ENCODE peak calls at places on chromosomes 2 and 18, in seven cellular contexts. K is D341Med; R is naive thymus-derived CD8-positive, alpha-beta T cell; H is GM04503; Y is stimulated activated CD4-positive, alpha-beta T cell treated with anti-CD3 and anti-CD28 coated beads, Interleukin-12 subunit alpha, Interleukin-12 subunit beta, amount 100 ng/mL, for 48 hours; F is ACHN; O is effector memory CD8-positive, alpha-beta T cell. N is an unnamed sample.

GRCh38 chr2:175687465-175687864 is 314.6 kb downstream of the LNPK start:
- DNase-seq in R (no peak), H (no peak), O (no peak), F (no peak), Y (no peak), K (no peak), N (no peak)

GRCh38 chr2:6401301-6401700 is 464.4 kb downstream of the CMPK2 start:
- DNase-seq in O (no peak), F (no peak), K (no peak), H (no peak), R (no peak), Y (no peak), N (no peak)

GRCh38 chr18:10727477-10727876 is 201.7 kb downstream of the NAPG start:
- DNase-seq in H (no peak), K (no peak), R (no peak), F (no peak), Y (no peak), O (no peak), N (no peak)

GRCh38 chr2:101140237-101140636 is 10.9 kb downstream of the TBC1D8 start:
- DNase-seq in F (no peak), O (no peak), R (no peak), Y (no peak), H (no peak), K (no peak), N (no peak)

GRCh38 chr2:27799646-27800010 is 28.1 kb downstream of the MRPL33 start:
- DNase-seq in F (no peak), R (no peak), O (no peak), H (no peak), K (no peak), Y (no peak), N (no peak)

GRCh38 chr2:239137165-239137889 is 263.5 kb downstream of the HDAC4 start:
- DNase-seq in Y (no peak), K (no peak), F (no peak), R (peak; percentile 12), O (peak; percentile 13), H (no peak), N (no peak)

GRCh38 chr18:69580107-69580506 is 179.4 kb downstream of the DOK6 start:
- DNase-seq in O (no peak), H (peak; percentile 19), R (peak; percentile 2), Y (no peak), K (no peak), F (no peak), N (no peak)

GRCh38 chr18:68445131-68445530 is 269.8 kb downstream of the TMX3 start:
- DNase-seq in F (no peak), K (no peak), O (no peak), H (no peak), Y (no peak), R (no peak), N (no peak)

GRCh38 chr18:3448845-3449701 is 899 bp upstream of the TGIF1 start:
- DNase-seq in Y (peak; percentile 69), O (peak; percentile 81), R (peak; percentile 87), H (peak; percentile 73), F (peak; percentile 75), K (peak; percentile 71), N (peak; percentile 95)

N was measured in NCI-H460.